ENCODE peak calls at places on chromosomes 6 and 20, in seven cellular contexts. S is fibroblast of lung; I is colonic mucosa; D is dorsolateral prefrontal cortex; O is AG04450; T is CD8-positive, alpha-beta T cell; L is neural progenitor cell. Y is an unnamed sample.

GRCh38 chr20:39009348-39009747 is 47.2 kb downstream of the DHX35 start:
- DNase-seq in L (no peak), D (no peak), T (no peak), O (no peak), S (no peak), I (peak; percentile 39), Y (no peak)

GRCh38 chr6:1667012-1667804 is 57.5 kb downstream of the FOXC1 start:
- DNase-seq in I (no peak), S (peak; percentile 58), D (no peak), T (no peak), L (no peak), O (peak; percentile 86), Y (no peak)

GRCh38 chr6:101146389-101146788 is 247.1 kb upstream of the GRIK2 start:
- DNase-seq in D (no peak), T (no peak), L (no peak), I (no peak), O (no peak), S (peak; percentile 15), Y (no peak)

GRCh38 chr6:141426400-141426980 is 706.2 kb upstream of the GJE1 start:
- DNase-seq in L (no peak), T (no peak), O (no peak), I (no peak), S (no peak), D (no peak), Y (no peak)

GRCh38 chr6:5636210-5637030 is 370.3 kb downstream of the NRN1 start:
- DNase-seq in O (no peak), S (no peak), D (no peak), L (no peak), I (no peak), T (no peak), Y (no peak)

GRCh38 chr20:3276400-3277015 is 37.5 kb upstream of the SLC4A11 start:
- DNase-seq in L (peak; percentile 57), I (peak; percentile 27), D (no peak), T (no peak), O (no peak), S (peak; percentile 27), Y (no peak)

GRCh38 chr6:43054206-43054943 is 724 bp upstream of the CUL7 start:
- DNase-seq in I (no peak), T (no peak), S (no peak), D (no peak), L (no peak), O (no peak), Y (no peak)

GRCh38 chr6:31597006-31597405 is 4.2 kb upstream of the NCR3 start:
- DNase-seq in O (no peak), D (no peak), I (no peak), L (peak; percentile 40), S (peak; percentile 23), T (no peak), Y (no peak)

GRCh38 chr6:7878401-7878964 is 32.1 kb downstream of the TXNDC5 start:
- DNase-seq in O (no peak), T (no peak), D (no peak), S (no peak), I (no peak), L (no peak), Y (no peak)

GRCh38 chr20:47784599-47785320 is 521 bp downstream of the SULF2 start:
- DNase-seq in T (no peak), L (peak; percentile 72), O (no peak), I (peak; percentile 43), S (peak; percentile 28), D (no peak), Y (no peak)

GRCh38 chr6:37519461-37519860 is 19.8 kb upstream of the CCDC167 start:
- DNase-seq in L (no peak), T (no peak), D (no peak), S (no peak), O (no peak), I (no peak), Y (no peak)

GRCh38 chr6:155126727-155127439 is 131.8 kb downstream of the TIAM2 start:
- DNase-seq in O (no peak), S (peak; percentile 59), I (no peak), L (no peak), D (no peak), T (no peak), Y (no peak)

GRCh38 chr20:11569163-11569562 is 348.5 kb upstream of the BTBD3 start:
- DNase-seq in I (no peak), O (no peak), D (no peak), S (no peak), T (no peak), L (peak; percentile 51), Y (no peak)

GRCh38 chr6:148464319-148465010 is 121.8 kb downstream of the SASH1 start:
- DNase-seq in T (peak; percentile 34), D (peak; percentile 83), O (no peak), S (peak; percentile 86), L (peak; percentile 62), I (peak; percentile 70), Y (peak; percentile 49)

GRCh38 chr6:152188011-152188410 is 380.5 kb downstream of the ESR1 start:
- DNase-seq in O (no peak), D (no peak), L (no peak), S (no peak), I (no peak), T (no peak), Y (no peak)

GRCh38 chr20:64242797-64243475 is 12.6 kb upstream of the PCMTD2 start:
- DNase-seq in O (no peak), I (no peak), D (no peak), S (no peak), T (no peak), L (no peak), Y (no peak)

GRCh38 chr6:37019065-37019450 is 13.6 kb downstream of the FGD2 start:
- DNase-seq in S (no peak), L (no peak), T (no peak), I (no peak), D (no peak), O (no peak), Y (no peak)

GRCh38 chr6:43744931-43745727 is 24.9 kb upstream of the VEGFA start:
- DNase-seq in D (no peak), O (no peak), T (no peak), I (no peak), S (no peak), L (no peak), Y (no peak)

GRCh38 chr6:113847435-113847834 is 9.7 kb upstream of the MARCKS start:
- DNase-seq in O (no peak), D (no peak), T (no peak), L (no peak), I (no peak), S (no peak), Y (no peak)

GRCh38 chr6:16333580-16333979 is 95.2 kb downstream of the GMPR start:
- DNase-seq in D (no peak), S (peak; percentile 46), L (no peak), I (no peak), T (no peak), O (no peak), Y (no peak)

GRCh38 chr20:32387262-32387661 is 29.1 kb downstream of the ASXL1 start:
- DNase-seq in S (no peak), O (no peak), D (no peak), I (no peak), T (peak; percentile 14), L (no peak), Y (no peak)

GRCh38 chr6:119856136-119856535 is 506.6 kb upstream of the MAN1A1 start:
- DNase-seq in L (no peak), O (no peak), D (no peak), S (peak; percentile 5), T (no peak), I (no peak), Y (no peak)

GRCh38 chr6:135299256-135299655 is 118.1 kb downstream of the MYB start:
- DNase-seq in S (no peak), I (no peak), D (no peak), O (no peak), T (no peak), L (no peak), Y (no peak)

GRCh38 chr6:52507557-52508260 is 69.2 kb downstream of the TRAM2 start:
- DNase-seq in L (no peak), O (no peak), I (no peak), D (no peak), S (peak; percentile 87), T (no peak), Y (no peak)

DNA sequence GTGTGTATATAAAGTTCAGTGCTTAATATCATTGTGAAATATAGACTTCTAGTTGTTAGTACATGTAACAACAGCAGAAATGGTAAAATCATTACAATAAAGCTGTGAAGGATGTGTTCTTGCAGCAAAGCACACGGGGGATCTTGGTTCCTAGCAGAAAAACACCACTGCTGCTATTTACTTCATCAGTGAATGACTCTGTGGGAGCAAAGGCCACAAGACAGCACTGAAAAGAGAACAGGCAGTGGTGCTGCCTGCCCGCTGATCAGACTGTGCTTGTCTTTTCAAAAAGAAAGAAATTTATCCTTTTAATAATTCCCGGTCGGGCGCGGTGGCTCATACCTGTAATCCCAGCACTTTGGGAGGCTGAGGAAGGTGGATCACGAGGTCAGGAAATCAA is 689.9 kb upstream of the CITED2 start:
- DNase-seq in T (no peak), D (no peak), S (no peak), L (peak; percentile 9), I (no peak), O (no peak), Y (no peak)
- H3K27ac ChIP-seq in T (no peak overlapping the region), D (no peak overlapping the region), S (no peak overlapping the region), L (no peak overlapping the region), I (no peak overlapping the region), O (no peak overlapping the region), Y (no peak overlapping the region)

GRCh38 chr20:13947719-13948118 is 42.7 kb downstream of the SEL1L2 start:
- DNase-seq in S (no peak), I (no peak), O (no peak), L (no peak), D (no peak), T (no peak), Y (peak; percentile 20)

GRCh38 chr20:13953227-13953626 is 37.2 kb downstream of the SEL1L2 start:
- DNase-seq in O (no peak), I (no peak), D (no peak), S (no peak), T (no peak), L (peak; percentile 21), Y (no peak)
- TF ChIP-seq CTCF in O (no peak), I (no peak), D (no peak), S (no peak), T (no peak), L (peak; percentile 45), Y (no peak)

DNA sequence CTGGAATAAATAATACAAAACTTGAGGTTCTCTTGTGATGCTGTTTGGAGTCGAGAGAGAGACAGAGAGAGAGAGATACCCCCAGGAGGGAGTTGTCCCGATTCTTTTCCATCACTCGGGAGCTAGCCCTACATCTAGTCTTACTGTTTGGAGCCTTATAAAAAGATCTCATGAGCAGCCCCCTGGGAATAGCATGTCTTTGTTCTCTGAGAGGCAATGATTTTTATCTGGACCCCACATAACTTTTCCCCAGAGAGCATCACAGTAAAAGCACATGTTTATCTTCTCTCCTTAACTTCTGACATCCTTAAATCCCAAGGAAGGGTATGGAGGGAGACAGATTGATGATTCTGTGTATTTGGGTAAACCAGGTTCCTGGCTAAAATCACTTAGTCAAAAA is 20.9 kb upstream of the HLA-DOA start:
- DNase-seq in I (no peak), D (no peak), T (no peak), S (no peak), O (no peak), L (no peak), Y (no peak)
- H3K27ac ChIP-seq in I (peak overlapping the region; percentile 28), D (no peak overlapping the region), T (no peak overlapping the region), S (no peak overlapping the region), O (no peak overlapping the region), L (no peak overlapping the region), Y (peak overlapping the region; percentile 82)

GRCh38 chr6:83518946-83519489 is 6.7 kb downstream of the PRSS35 start:
- DNase-seq in O (no peak), L (peak; percentile 29), S (peak; percentile 53), T (no peak), D (no peak), I (no peak), Y (no peak)
- TF ChIP-seq CTCF in O (peak; percentile 57), L (peak; percentile 49), S (peak; percentile 45), T (no peak), D (no peak), I (no peak), Y (no peak)

GRCh38 chr20:4979841-4980410 is 21.4 kb downstream of the SLC23A2 start:
- DNase-seq in D (no peak), L (no peak), S (no peak), T (no peak), O (no peak), I (no peak), Y (no peak)
- H3K27ac ChIP-seq in D (no peak overlapping the region), L (no peak overlapping the region), S (no peak overlapping the region), T (no peak overlapping the region), O (no peak overlapping the region), I (no peak overlapping the region), Y (no peak overlapping the region)

Y was measured in upper lobe of left lung.